ENCODE peak calls at places on chromosome 17, in five cellular contexts. R, S, F, B and X are unnamed samples. For H3K4me1, the result is how much of the 10 kb centered on the place peaks cover.

GRCh38 chr17:82775033-82775823 is 23.4 kb downstream of the TBCD start:
- DNase-seq in R (peak), S (peak), F (peak), B (peak), X (peak)

GRCh38 chr17:82837586-82838320 is 2.1 kb downstream of the ZNF750 start:
- DNase-seq in R (no peak), S (no peak), F (no peak), B (no peak), X (no peak)

GRCh38 chr17:61065263-61065773 is 334.3 kb upstream of the TBX2 start:
- DNase-seq in R (no peak), S (no peak), F (no peak), B (peak), X (no peak)

GRCh38 chr17:68378202-68379149 is 78.8 kb downstream of the WIPI1 start:
- DNase-seq in R (peak), S (no peak), F (peak), B (peak), X (no peak)

GRCh38 chr17:82120148-82120547 is 22.1 kb upstream of the FASN start:
- DNase-seq in R (no peak), S (peak), F (no peak), B (no peak), X (no peak)

GRCh38 chr17:16106161-16106891 is 106.7 kb downstream of the TTC19 start:
- DNase-seq in R (no peak), S (no peak), F (no peak), B (peak), X (no peak)

GRCh38 chr17:16915752-16916556 is 56.0 kb downstream of the TNFRSF13B start:
- DNase-seq in R (peak), S (no peak), F (no peak), B (peak), X (no peak)

GRCh38 chr17:7084058-7084457 is 4.0 kb upstream of the CLEC10A start:
- DNase-seq in R (no peak), S (no peak), F (no peak), B (peak), X (no peak)

GRCh38 chr17:27386206-27387075 is 69.8 kb upstream of the KSR1 start:
- DNase-seq in R (no peak), S (no peak), F (no peak), B (no peak), X (no peak)

GRCh38 chr17:75144816-75145511 is 9.3 kb downstream of the JPT1 start:
- DNase-seq in R (no peak), S (no peak), F (no peak), B (no peak), X (no peak)

GRCh38 chr17:82440377-82440981 is 10.1 kb downstream of the CYBC1 start:
- DNase-seq in R (no peak), S (no peak), F (no peak), B (no peak), X (no peak)

GRCh38 chr17:57874434-57875108 is 24.7 kb upstream of the MRPS23 start:
- DNase-seq in R (no peak), S (peak), F (peak), B (peak), X (no peak)

GRCh38 chr17:16150251-16150859 is 65.0 kb downstream of the NCOR1 start:
- DNase-seq in R (no peak), S (no peak), F (no peak), B (peak), X (no peak)

GRCh38 chr17:28953444-28954118 is 2.3 kb upstream of the PHF12 start:
- DNase-seq in R (peak), S (peak), F (no peak), B (peak), X (peak)

GRCh38 chr17:17412331-17412730 is 64.5 kb upstream of the MED9 start:
- DNase-seq in R (no peak), S (no peak), F (no peak), B (peak), X (no peak)

GRCh38 chr17:28853295-28853694 is 1.5 kb upstream of the ERAL1 start:
- DNase-seq in R (no peak), S (no peak), F (no peak), B (no peak), X (no peak)

GRCh38 chr17:45101546-45101882 is 30.8 kb downstream of the PLCD3 start:
- DNase-seq in R (no peak), S (no peak), F (no peak), B (no peak), X (no peak)

GRCh38 chr17:73342549-73343167 is 30.9 kb upstream of the CDC42EP4 start:
- DNase-seq in R (no peak), S (no peak), F (no peak), B (peak), X (no peak)

GRCh38 chr17:16286947-16287562 is 66.2 kb downstream of the CENPV start:
- DNase-seq in R (no peak), S (no peak), F (no peak), B (peak), X (no peak)

GRCh38 chr17:29084476-29085148 is 41.7 kb downstream of the PIPOX start:
- DNase-seq in R (no peak), S (no peak), F (no peak), B (no peak), X (no peak)

GRCh38 chr17:66187718-66188117 is 4.2 kb downstream of the CEP112 start:
- DNase-seq in R (no peak), S (no peak), F (no peak), B (no peak), X (no peak)

GRCh38 chr17:66184392-66184791 is 7.5 kb downstream of the CEP112 start:
- DNase-seq in R (no peak), S (no peak), F (no peak), B (no peak), X (no peak)

GRCh38 chr17:66190738-66191606 is 961 bp downstream of the CEP112 start:
- DNase-seq in R (no peak), S (peak), F (no peak), B (peak), X (no peak)

GRCh38 chr17:66183529-66183928 is 8.4 kb downstream of the CEP112 start:
- DNase-seq in R (no peak), S (no peak), F (no peak), B (no peak), X (no peak)

DNA sequence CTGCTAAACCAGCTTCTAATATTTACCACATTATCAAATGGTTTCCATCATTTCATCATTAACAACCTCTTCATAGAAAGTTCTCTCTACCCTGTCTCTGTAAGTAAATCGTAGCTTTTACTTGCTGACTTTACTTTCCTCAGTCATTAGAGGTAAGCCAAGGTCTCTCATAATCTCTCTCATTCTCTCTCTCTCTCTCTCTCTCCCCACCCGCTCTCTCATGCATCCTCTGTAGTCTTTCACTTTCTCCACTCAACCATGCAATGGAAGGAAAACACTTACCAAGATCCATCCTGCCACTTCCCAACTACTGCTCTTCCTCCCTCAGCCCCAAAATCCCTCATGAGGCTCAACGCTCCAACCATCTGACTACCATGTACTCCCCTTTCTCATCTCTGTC is 6.1 kb downstream of the CEP112 start:
- DNase-seq in R (no peak), S (no peak), F (no peak), B (no peak), X (no peak)
- H3K4me3 ChIP-seq in R (no peak), S (no peak), F (no peak), B (no peak), X (no peak)

DNA sequence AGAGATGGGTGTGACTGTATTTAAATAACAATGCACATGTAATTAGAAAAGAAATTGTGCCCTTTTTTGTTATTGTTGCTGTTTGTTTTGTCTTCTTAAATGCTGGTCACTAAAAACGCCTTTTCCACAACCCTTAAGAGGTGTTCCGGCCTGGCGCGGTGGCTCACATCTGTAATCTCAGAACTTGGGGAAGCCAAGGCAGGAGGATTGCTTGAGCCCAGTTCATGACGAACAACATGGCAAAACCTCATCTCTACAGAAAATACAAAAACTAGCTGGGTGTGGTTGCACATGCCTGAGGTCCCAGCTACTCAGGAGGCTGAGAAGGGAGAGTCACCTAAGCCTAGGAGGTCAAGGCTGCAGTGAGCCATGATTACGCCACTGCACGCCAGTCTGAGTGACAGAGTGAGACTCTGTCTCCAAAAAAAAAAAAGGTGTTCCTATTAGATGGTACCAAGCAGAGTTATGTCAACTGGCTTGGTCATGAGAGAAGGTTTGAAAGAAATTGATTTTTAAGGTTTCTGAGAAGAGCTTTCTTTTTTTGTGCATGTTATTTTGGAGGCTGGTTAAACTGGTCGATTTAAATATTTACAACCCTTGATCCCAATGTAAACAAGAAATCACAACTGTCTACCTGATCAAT is 23.5 kb upstream of the RFFL start:
- DNase-seq in R (no peak), S (no peak), F (no peak), B (no peak), X (no peak)
- H3K27ac ChIP-seq in R (peak), S (peak), F (no peak), B (no peak), X (peak)

GRCh38 chr17:63431939-63432804 is 13.9 kb downstream of the CYB561 start:
- DNase-seq in R (no peak), S (no peak), F (no peak), B (peak), X (no peak)
- H3K4me1 ChIP-seq in R (half or more), S (under half), F (under half), B (under half), X (under half)

GRCh38 chr17:79845601-79845949 is 6.3 kb upstream of the CBX4 start:
- DNase-seq in R (no peak), S (no peak), F (no peak), B (peak), X (no peak)
- H3K4me3 ChIP-seq in R (no peak), S (no peak), F (no peak), B (no peak), X (no peak)

GRCh38 chr17:2107506-2107905 is 52.6 kb downstream of the HIC1 start:
- DNase-seq in R (no peak), S (no peak), F (no peak), B (no peak), X (no peak)
- H3K27ac ChIP-seq in R (no peak), S (no peak), F (no peak), B (no peak), X (no peak)